ENCODE peak calls at places on chromosomes 16 and 17, in eight cellular contexts. X is Calu3; T is activated CD8-positive, alpha-beta T cell treated with anti-CD3 and anti-CD28 coated beads for 36 hours; W is cardiac muscle cell; I is stomach; U is mammary epithelial cell; K is AG09319; B is neural progenitor cell. H is an unnamed sample.

GRCh38 chr17:27310548-27311110 is 16.7 kb downstream of the WSB1 start:
- DNase-seq in X (no peak), T (no peak), W (no peak), I (no peak), U (no peak), K (no peak), B (no peak), H (no peak)

GRCh38 chr17:19766016-19766415 is 17.9 kb upstream of the ALDH3A1 start:
- DNase-seq in X (no peak), T (no peak), W (no peak), I (no peak), U (no peak), K (no peak), B (no peak), H (no peak)

GRCh38 chr17:73126716-73127473 is 34.4 kb upstream of the SLC39A11 start:
- DNase-seq in X (no peak), T (no peak), W (no peak), I (no peak), U (no peak), K (no peak), B (no peak), H (no peak)

GRCh38 chr17:39177256-39177655 is 11.3 kb upstream of the ARL5C start:
- DNase-seq in X (no peak), T (peak), W (peak), I (no peak), U (no peak), K (no peak), B (peak), H (no peak)

GRCh38 chr17:57104461-57105175 is 19.6 kb downstream of the AKAP1 start:
- DNase-seq in X (no peak), T (no peak), W (no peak), I (no peak), U (peak), K (no peak), B (no peak), H (no peak)

GRCh38 chr16:54287018-54287757 is 601 bp upstream of the IRX3 start:
- DNase-seq in X (no peak), T (no peak), W (no peak), I (no peak), U (no peak), K (no peak), B (no peak), H (no peak)

GRCh38 chr16:30394603-30395154 is 541 bp upstream of the ZNF48 start:
- DNase-seq in X (no peak), T (peak), W (peak), I (no peak), U (no peak), K (no peak), B (peak), H (peak)

GRCh38 chr16:85557083-85557975 is 55.8 kb upstream of the GSE1 start:
- DNase-seq in X (peak), T (peak), W (no peak), I (no peak), U (peak), K (no peak), B (peak), H (no peak)

GRCh38 chr17:17849863-17850373 is 13.1 kb upstream of the SREBF1 start:
- DNase-seq in X (no peak), T (peak), W (peak), I (peak), U (no peak), K (no peak), B (peak), H (no peak)

GRCh38 chr16:13171313-13171712 is 269.9 kb downstream of the SHISA9 start:
- DNase-seq in X (no peak), T (no peak), W (no peak), I (no peak), U (no peak), K (no peak), B (peak), H (no peak)

GRCh38 chr16:81112453-81112852 is 16.3 kb upstream of the GCSH start:
- DNase-seq in X (no peak), T (no peak), W (no peak), I (no peak), U (no peak), K (no peak), B (no peak), H (no peak)

GRCh38 chr17:9924735-9925191 is 19.7 kb upstream of the RCVRN start:
- DNase-seq in X (peak), T (no peak), W (peak), I (no peak), U (peak), K (peak), B (peak), H (no peak)

GRCh38 chr17:73901661-73902415 is 257.6 kb upstream of the SDK2 start:
- DNase-seq in X (peak), T (peak), W (peak), I (peak), U (peak), K (no peak), B (peak), H (peak)

GRCh38 chr17:35313875-35314409 is 59.5 kb downstream of the SLFN11 start:
- DNase-seq in X (no peak), T (peak), W (no peak), I (no peak), U (no peak), K (no peak), B (no peak), H (no peak)

GRCh38 chr16:228151-228855 is 946 bp downstream of the LUC7L start:
- DNase-seq in X (no peak), T (no peak), W (peak), I (no peak), U (peak), K (no peak), B (no peak), H (no peak)

GRCh38 chr17:49987681-49988441 is 7.2 kb downstream of the DLX3 start:
- DNase-seq in X (peak), T (no peak), W (no peak), I (no peak), U (peak), K (no peak), B (peak), H (peak)

GRCh38 chr16:56601325-56601724 is 7.1 kb upstream of the MT2A start:
- DNase-seq in X (no peak), T (no peak), W (no peak), I (no peak), U (no peak), K (no peak), B (peak), H (no peak)

GRCh38 chr16:70800798-70801480 is at the start of gene VAC14:
- DNase-seq in X (peak), T (peak), W (peak), I (peak), U (peak), K (no peak), B (peak), H (peak)

GRCh38 chr16:58462997-58463891 is 36.7 kb upstream of the NDRG4 start:
- DNase-seq in X (peak), T (peak), W (peak), I (no peak), U (no peak), K (no peak), B (peak), H (peak)

GRCh38 chr16:27430923-27431484 is 29.0 kb downstream of the IL21R start:
- DNase-seq in X (no peak), T (peak), W (no peak), I (peak), U (no peak), K (no peak), B (no peak), H (no peak)

GRCh38 chr17:82380860-82381702 is 9.5 kb downstream of the UTS2R start:
- DNase-seq in X (no peak), T (no peak), W (no peak), I (no peak), U (peak), K (peak), B (no peak), H (no peak)

GRCh38 chr17:15265131-15265530 is at the start of gene PMP22:
- DNase-seq in X (no peak), T (no peak), W (no peak), I (no peak), U (no peak), K (no peak), B (no peak), H (no peak)

GRCh38 chr16:82063456-82064082 is 28.5 kb downstream of the HSD17B2 start:
- DNase-seq in X (no peak), T (no peak), W (no peak), I (no peak), U (peak), K (no peak), B (no peak), H (no peak)

GRCh38 chr16:48158296-48158695 is 2.5 kb upstream of the ABCC12 start:
- DNase-seq in X (peak), T (peak), W (no peak), I (no peak), U (peak), K (no peak), B (no peak), H (no peak)

GRCh38 chr17:73278465-73279453 is 17.1 kb upstream of the CPSF4L start:
- DNase-seq in X (no peak), T (no peak), W (peak), I (peak), U (no peak), K (no peak), B (no peak), H (peak)

GRCh38 chr16:13829712-13830304 is 90.1 kb upstream of the ERCC4 start:
- DNase-seq in X (peak), T (no peak), W (no peak), I (no peak), U (no peak), K (no peak), B (no peak), H (no peak)

GRCh38 chr16:47461598-47462266 is 601 bp downstream of the PHKB start:
- DNase-seq in X (peak), T (peak), W (peak), I (no peak), U (peak), K (no peak), B (peak), H (no peak)

GRCh38 chr16:88857728-88858339 is 907 bp downstream of the TRAPPC2L start:
- DNase-seq in X (peak), T (peak), W (peak), I (peak), U (peak), K (peak), B (peak), H (peak)

GRCh38 chr17:40038882-40039513 is 15.2 kb downstream of the MED24 start:
- DNase-seq in X (peak), T (no peak), W (peak), I (peak), U (peak), K (peak), B (peak), H (no peak)

GRCh38 chr16:50889276-50889675 is 147.4 kb downstream of the CYLD start:
- DNase-seq in X (no peak), T (no peak), W (no peak), I (no peak), U (no peak), K (no peak), B (no peak), H (no peak)

GRCh38 chr17:48307814-48308411 is 122.1 kb downstream of the SKAP1 start:
- DNase-seq in X (peak), T (peak), W (peak), I (peak), U (peak), K (peak), B (peak), H (peak)

GRCh38 chr16:3187798-3188674 is at the start of gene OR1F1:
- DNase-seq in X (peak), T (peak), W (peak), I (no peak), U (peak), K (no peak), B (peak), H (peak)

GRCh38 chr16:54936979-54937672 is 6.5 kb downstream of the IRX5 start:
- DNase-seq in X (no peak), T (peak), W (peak), I (no peak), U (peak), K (no peak), B (peak), H (peak)

GRCh38 chr16:72202014-72202413 is 30.1 kb upstream of the PMFBP1 start:
- DNase-seq in X (no peak), T (no peak), W (no peak), I (no peak), U (peak), K (no peak), B (no peak), H (no peak)

GRCh38 chr16:68367034-68367433 is 56.2 kb downstream of the PRMT7 start:
- DNase-seq in X (peak), T (peak), W (peak), I (peak), U (no peak), K (peak), B (peak), H (no peak)

GRCh38 chr17:10121971-10122707 is 76.3 kb downstream of the GAS7 start:
- DNase-seq in X (no peak), T (peak), W (no peak), I (no peak), U (no peak), K (no peak), B (no peak), H (no peak)

GRCh38 chr17:76700627-76701470 is 9.9 kb downstream of the MXRA7 start:
- DNase-seq in X (no peak), T (no peak), W (peak), I (no peak), U (peak), K (peak), B (peak), H (no peak)

GRCh38 chr17:16187642-16188041 is 27.7 kb downstream of the NCOR1 start:
- DNase-seq in X (no peak), T (no peak), W (no peak), I (no peak), U (no peak), K (no peak), B (no peak), H (no peak)

DNA sequence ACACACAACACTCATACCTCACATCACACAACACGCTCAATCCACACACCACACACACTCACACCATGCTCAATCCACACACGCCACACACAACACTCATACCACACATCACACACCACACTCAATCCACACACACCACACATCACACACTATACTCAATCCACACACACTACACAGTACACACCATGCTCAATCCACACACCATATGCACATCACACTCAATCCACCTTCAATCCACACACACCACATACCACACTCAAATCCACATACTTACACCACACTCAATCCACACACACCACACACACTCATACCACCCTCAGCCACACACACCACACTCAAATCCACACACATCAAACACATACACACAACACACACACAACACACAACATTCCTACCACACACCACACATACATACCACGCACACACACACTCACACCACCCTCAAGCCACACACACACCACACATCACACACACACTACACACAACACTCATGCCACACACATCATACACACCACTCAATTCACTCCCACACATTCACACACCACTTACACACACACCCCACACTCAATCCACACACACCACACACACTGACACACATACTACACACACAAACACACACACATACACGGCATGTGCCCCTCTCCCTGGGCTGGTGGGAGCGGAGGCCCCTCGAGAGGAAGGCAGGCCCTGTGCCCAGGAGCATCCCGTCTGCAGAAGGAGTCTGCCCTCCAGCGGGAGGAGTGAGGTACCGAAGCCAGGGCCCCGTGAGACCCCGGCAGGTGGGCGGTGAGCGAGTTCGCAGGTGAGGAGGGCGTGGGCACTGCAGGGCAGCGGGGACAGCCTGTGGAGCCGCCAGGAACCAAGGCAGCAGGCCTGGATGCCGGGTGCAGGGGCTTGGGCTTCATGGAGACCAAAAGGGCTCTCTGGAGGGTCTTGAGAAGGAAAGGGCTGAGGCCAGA is 33.1 kb upstream of the RPTOR start:
- DNase-seq in X (no peak), T (peak), W (peak), I (no peak), U (no peak), K (no peak), B (peak), H (no peak)
- TF ChIP-seq CTCF in X (no peak), T (no peak), W (no peak), I (no peak), U (no peak), K (no peak), B (peak), H (no peak)

GRCh38 chr16:1884155-1884760 is 12.3 kb upstream of the MEIOB start:
- DNase-seq in X (peak), T (peak), W (no peak), I (no peak), U (no peak), K (no peak), B (no peak), H (no peak)
- TF ChIP-seq CTCF in X (peak), T (no peak), W (peak), I (no peak), U (peak), K (no peak), B (peak), H (peak)

GRCh38 chr17:42189651-42189965 is 4.4 kb upstream of the HCRT start:
- DNase-seq in X (no peak), T (no peak), W (no peak), I (no peak), U (no peak), K (no peak), B (no peak), H (no peak)
- TF ChIP-seq CTCF in X (no peak), T (no peak), W (no peak), I (no peak), U (no peak), K (no peak), B (no peak), H (no peak)

DNA sequence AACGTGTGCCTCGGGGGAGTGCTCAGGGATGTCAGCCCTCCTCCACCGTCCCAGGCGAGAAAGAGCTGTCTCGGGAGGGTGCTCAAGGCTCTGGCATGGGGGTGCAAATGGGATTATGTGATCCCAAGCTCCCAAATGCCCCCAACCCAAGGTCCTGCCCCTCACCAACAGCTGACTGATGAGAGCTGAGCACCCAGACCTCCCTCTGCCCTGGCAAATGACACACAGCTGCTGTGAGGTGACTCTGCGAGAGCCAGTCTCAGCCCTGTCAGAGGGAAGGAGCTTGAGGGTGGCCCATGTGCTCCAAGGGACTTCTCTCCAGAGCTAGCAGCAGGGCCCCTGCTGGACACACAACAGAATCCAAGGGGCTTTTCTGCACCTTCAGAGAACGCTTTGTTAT is 7.7 kb downstream of the CDH5 start:
- DNase-seq in X (no peak), T (no peak), W (peak), I (no peak), U (no peak), K (no peak), B (peak), H (no peak)
- TF ChIP-seq CTCF in X (no peak), T (no peak), W (no peak), I (no peak), U (no peak), K (no peak), B (no peak), H (no peak)

GRCh38 chr17:31456814-31457213 is 65.3 kb downstream of the RAB11FIP4 start:
- DNase-seq in X (no peak), T (no peak), W (no peak), I (no peak), U (no peak), K (no peak), B (no peak), H (no peak)
- TF ChIP-seq CTCF in X (no peak), T (no peak), W (no peak), I (no peak), U (no peak), K (no peak), B (no peak), H (no peak)

DNA sequence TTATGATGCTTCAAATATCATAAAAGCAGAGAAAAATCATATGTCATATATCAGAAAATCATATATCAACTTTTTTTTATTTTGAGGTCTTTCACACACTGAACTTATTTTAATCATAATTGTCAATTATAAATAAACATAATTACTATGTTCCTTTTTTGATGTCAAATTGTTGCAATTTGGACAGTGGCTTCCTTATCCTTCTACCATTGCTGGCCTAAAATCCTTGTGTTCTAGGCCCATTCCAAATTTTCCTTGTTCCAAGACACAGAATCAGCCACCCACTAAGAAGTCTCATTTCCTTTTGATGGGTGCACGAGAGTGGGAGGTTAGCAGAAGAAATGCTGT is 28.9 kb downstream of the G6PC1 start:
- DNase-seq in X (no peak), T (no peak), W (no peak), I (no peak), U (no peak), K (no peak), B (no peak), H (no peak)
- TF ChIP-seq CTCF in X (no peak), T (no peak), W (no peak), I (no peak), U (no peak), K (no peak), B (no peak), H (no peak)

GRCh38 chr17:68534714-68535113 is 22.5 kb downstream of the PRKAR1A start:
- DNase-seq in X (no peak), T (no peak), W (no peak), I (no peak), U (no peak), K (no peak), B (no peak), H (no peak)
- TF ChIP-seq CTCF in X (no peak), T (no peak), W (no peak), I (no peak), U (no peak), K (no peak), B (no peak), H (no peak)

GRCh38 chr17:71963341-71963740 is 157.5 kb upstream of the SOX9 start:
- DNase-seq in X (no peak), T (no peak), W (no peak), I (no peak), U (no peak), K (no peak), B (no peak), H (no peak)

GRCh38 chr17:71963791-71964190 is 157.0 kb upstream of the SOX9 start:
- DNase-seq in X (no peak), T (no peak), W (no peak), I (no peak), U (no peak), K (no peak), B (no peak), H (no peak)

GRCh38 chr17:71964559-71964958 is 156.3 kb upstream of the SOX9 start:
- DNase-seq in X (no peak), T (no peak), W (peak), I (no peak), U (no peak), K (no peak), B (no peak), H (no peak)

GRCh38 chr17:71959129-71959528 is 161.7 kb upstream of the SOX9 start:
- DNase-seq in X (no peak), T (no peak), W (no peak), I (no peak), U (no peak), K (no peak), B (peak), H (no peak)
- TF ChIP-seq CTCF in X (peak), T (no peak), W (peak), I (no peak), U (peak), K (peak), B (peak), H (no peak)

H was measured in mesothelial cell of epicardium.